ENCODE peak calls at places on chromosomes 11 and 22, in nine cellular contexts. W is right cardiac atrium; Y is neural progenitor cell; F is dorsolateral prefrontal cortex; M is CD8-positive, alpha-beta T cell; B is HCT116; H is stomach; X is esophagus muscularis mucosa; C is mesenchymal stem cell. R is an unnamed sample.

GRCh38 chr11:1946812-1947480 is at the start of gene MRPL23:
- DNase-seq in W (no peak), Y (no peak), F (peak), M (peak), B (no peak), H (no peak), X (no peak), C (no peak), R (peak)

GRCh38 chr11:65549088-65549487 is 9.1 kb downstream of the LTBP3 start:
- DNase-seq in W (no peak), Y (no peak), F (no peak), M (no peak), B (no peak), H (no peak), X (no peak), C (no peak), R (no peak)

GRCh38 chr22:50306753-50307749 is at the start of gene PLXNB2:
- DNase-seq in W (peak), Y (peak), F (peak), M (no peak), B (peak), H (peak), X (no peak), C (peak), R (peak)

GRCh38 chr22:24323695-24324094 is 53.1 kb downstream of the SPECC1L start:
- DNase-seq in W (no peak), Y (no peak), F (no peak), M (no peak), B (no peak), H (no peak), X (no peak), C (no peak), R (no peak)

GRCh38 chr22:35734517-35734827 is 16.8 kb downstream of the APOL5 start:
- DNase-seq in W (no peak), Y (no peak), F (no peak), M (no peak), B (no peak), H (no peak), X (no peak), C (no peak), R (no peak)

GRCh38 chr11:86182976-86183584 is 61.5 kb upstream of the EED start:
- DNase-seq in W (no peak), Y (no peak), F (no peak), M (peak), B (no peak), H (peak), X (no peak), C (no peak), R (no peak)

GRCh38 chr11:73795925-73796632 is 8.4 kb downstream of the MRPL48 start:
- DNase-seq in W (peak), Y (peak), F (peak), M (no peak), B (no peak), H (peak), X (no peak), C (no peak), R (no peak)

GRCh38 chr22:46931414-46931813 is 169.0 kb downstream of the TBC1D22A start:
- DNase-seq in W (no peak), Y (no peak), F (no peak), M (no peak), B (peak), H (no peak), X (no peak), C (peak), R (no peak)

GRCh38 chr22:32205974-32206773 is 1.3 kb upstream of the RFPL2 start:
- DNase-seq in W (no peak), Y (peak), F (no peak), M (no peak), B (no peak), H (no peak), X (peak), C (no peak), R (no peak)

GRCh38 chr11:123431619-123432018 is 1.6 kb downstream of the GRAMD1B start:
- DNase-seq in W (no peak), Y (no peak), F (no peak), M (no peak), B (no peak), H (no peak), X (no peak), C (no peak), R (no peak)

GRCh38 chr11:123428221-123428631 is 1.8 kb upstream of the GRAMD1B start:
- DNase-seq in W (no peak), Y (no peak), F (no peak), M (no peak), B (no peak), H (no peak), X (no peak), C (no peak), R (no peak)

GRCh38 chr11:123430736-123431356 is 777 bp downstream of the GRAMD1B start:
- DNase-seq in W (peak), Y (peak), F (peak), M (peak), B (no peak), H (peak), X (no peak), C (peak), R (peak)

GRCh38 chr11:123429851-123430735 is at the start of gene GRAMD1B:
- DNase-seq in W (peak), Y (peak), F (peak), M (peak), B (no peak), H (peak), X (no peak), C (peak), R (no peak)

DNA sequence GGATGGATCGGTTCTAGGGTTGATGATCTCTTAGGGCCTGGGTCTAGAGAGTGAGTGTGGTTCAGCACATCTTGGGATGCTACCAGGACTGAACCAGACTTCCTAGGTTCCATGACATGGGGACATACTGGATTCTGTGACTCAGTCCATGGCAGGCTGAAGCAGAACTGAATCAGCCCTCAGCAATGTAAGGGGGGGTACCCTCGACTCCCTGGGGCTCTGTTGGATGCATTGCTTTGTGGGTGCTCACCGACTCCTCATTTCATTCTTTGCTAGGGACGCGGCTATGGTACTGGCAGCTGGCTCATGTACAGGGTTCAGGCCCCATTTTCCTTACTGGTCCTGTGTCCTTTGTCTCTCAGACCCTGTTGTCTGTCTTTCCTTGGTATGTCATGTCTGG is 733 bp upstream of the GRAMD1B start:
- DNase-seq in W (no peak), Y (no peak), F (no peak), M (no peak), B (no peak), H (no peak), X (no peak), C (peak), R (no peak)
- H3K4me3 ChIP-seq in W (no peak), Y (peak), F (no peak), M (peak), B (no peak), H (no peak), X (no peak), C (no peak), R (no peak)

GRCh38 chr11:30322826-30323710 is at the start of gene ARL14EP:
- DNase-seq in W (peak), Y (peak), F (peak), M (peak), B (peak), H (peak), X (peak), C (peak), R (peak)

GRCh38 chr11:30329150-30329940 is 6.4 kb downstream of the ARL14EP start:
- DNase-seq in W (no peak), Y (no peak), F (no peak), M (no peak), B (no peak), H (no peak), X (no peak), C (no peak), R (no peak)

GRCh38 chr11:30328676-30329075 is 5.8 kb downstream of the ARL14EP start:
- DNase-seq in W (no peak), Y (no peak), F (no peak), M (no peak), B (no peak), H (no peak), X (no peak), C (no peak), R (no peak)

GRCh38 chr11:30326114-30326783 is 3.3 kb downstream of the ARL14EP start:
- DNase-seq in W (no peak), Y (no peak), F (no peak), M (no peak), B (no peak), H (no peak), X (no peak), C (peak), R (no peak)

DNA sequence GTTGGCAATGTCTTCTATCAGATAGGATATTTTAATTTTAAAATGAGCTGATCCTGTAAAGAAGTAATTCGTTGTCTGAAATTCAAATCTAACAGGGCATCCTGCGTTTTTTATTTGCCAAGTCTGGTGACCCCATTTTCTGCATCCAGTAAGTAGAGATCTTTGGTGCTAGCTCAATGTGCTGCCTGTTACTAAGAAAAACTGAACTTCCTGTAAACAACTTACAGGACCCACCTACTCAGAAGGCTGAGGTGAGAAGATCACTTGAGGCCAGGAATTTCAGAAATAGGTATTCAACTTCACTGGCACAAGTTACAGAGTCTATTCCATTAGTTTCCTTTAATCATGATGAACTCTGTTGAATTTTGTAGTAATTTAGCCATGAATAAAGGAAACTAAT is 4.0 kb downstream of the ARL14EP start:
- DNase-seq in W (no peak), Y (no peak), F (no peak), M (no peak), B (no peak), H (no peak), X (no peak), C (no peak), R (no peak)
- H3K27ac ChIP-seq in W (no peak), Y (no peak), F (no peak), M (no peak), B (no peak), H (no peak), X (no peak), C (no peak), R (no peak)

GRCh38 chr11:111910637-111911562 is 670 bp downstream of the CRYAB start:
- DNase-seq in W (peak), Y (no peak), F (peak), M (no peak), B (no peak), H (no peak), X (peak), C (no peak), R (no peak)
- H3K4me3 ChIP-seq in W (peak), Y (no peak), F (peak), M (no peak), B (no peak), H (peak), X (peak), C (no peak), R (peak)

GRCh38 chr11:60762851-60763691 is 6.4 kb downstream of the MS4A15 start:
- DNase-seq in W (no peak), Y (peak), F (no peak), M (no peak), B (peak), H (no peak), X (no peak), C (no peak), R (no peak)

GRCh38 chr11:60765355-60765754 is 8.7 kb downstream of the MS4A15 start:
- DNase-seq in W (no peak), Y (no peak), F (no peak), M (no peak), B (no peak), H (no peak), X (no peak), C (no peak), R (no peak)

GRCh38 chr11:60766547-60766946 is 9.9 kb downstream of the MS4A15 start:
- DNase-seq in W (no peak), Y (no peak), F (no peak), M (no peak), B (no peak), H (no peak), X (no peak), C (no peak), R (no peak)

GRCh38 chr11:60763692-60764369 is 7.2 kb downstream of the MS4A15 start:
- DNase-seq in W (no peak), Y (no peak), F (no peak), M (no peak), B (no peak), H (no peak), X (no peak), C (no peak), R (no peak)

DNA sequence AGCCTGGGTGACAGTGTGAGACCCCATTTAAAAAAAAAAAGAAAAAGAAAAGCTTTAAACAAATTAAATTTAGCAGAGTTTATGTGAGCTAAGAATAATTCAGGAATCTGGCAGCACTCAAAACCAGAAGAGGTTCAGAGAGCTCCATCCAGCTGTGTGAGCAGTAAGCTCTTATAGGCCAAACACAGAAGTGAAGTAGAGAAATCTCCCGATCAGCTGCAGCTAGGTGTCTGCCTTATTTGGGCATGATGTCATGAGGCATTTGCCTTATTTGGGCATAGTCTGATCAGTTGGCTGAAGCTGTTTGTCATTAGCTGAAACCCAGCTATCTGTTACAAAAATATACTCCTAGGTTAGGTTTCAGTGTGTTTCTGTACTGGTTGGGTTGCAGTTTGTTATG is 8.2 kb downstream of the MS4A15 start:
- DNase-seq in W (no peak), Y (no peak), F (no peak), M (no peak), B (no peak), H (no peak), X (no peak), C (no peak), R (no peak)
- H3K27ac ChIP-seq in W (no peak), Y (no peak), F (no peak), M (no peak), B (no peak), H (no peak), X (no peak), C (no peak), R (no peak)

DNA sequence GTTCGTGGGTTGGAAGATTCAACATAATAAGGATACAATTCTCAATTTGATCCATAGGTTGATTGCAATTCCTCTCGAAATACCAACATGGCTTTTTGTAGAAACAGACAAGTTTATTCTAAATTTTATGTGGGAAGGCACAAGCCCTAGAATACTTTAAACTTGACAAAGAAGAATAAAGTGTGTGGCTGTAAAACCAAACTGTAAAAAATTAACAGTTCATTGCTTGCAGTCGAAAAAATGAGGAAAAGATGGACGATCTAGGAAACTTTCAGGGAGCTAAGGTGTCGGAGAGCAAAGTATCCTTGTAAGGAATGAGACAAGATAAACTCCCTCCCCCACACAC is 1.0 kb upstream of the GLB1L3 start:
- DNase-seq in W (no peak), Y (no peak), F (no peak), M (no peak), B (no peak), H (no peak), X (no peak), C (no peak), R (no peak)
- H3K4me3 ChIP-seq in W (no peak), Y (peak), F (peak), M (peak), B (no peak), H (no peak), X (no peak), C (no peak), R (no peak)

GRCh38 chr22:33859311-33859710 is 61.0 kb downstream of the LARGE1 start:
- DNase-seq in W (no peak), Y (no peak), F (no peak), M (no peak), B (no peak), H (no peak), X (no peak), C (no peak), R (no peak)
- H3K27ac ChIP-seq in W (no peak), Y (peak), F (no peak), M (no peak), B (no peak), H (no peak), X (no peak), C (no peak), R (no peak)

DNA sequence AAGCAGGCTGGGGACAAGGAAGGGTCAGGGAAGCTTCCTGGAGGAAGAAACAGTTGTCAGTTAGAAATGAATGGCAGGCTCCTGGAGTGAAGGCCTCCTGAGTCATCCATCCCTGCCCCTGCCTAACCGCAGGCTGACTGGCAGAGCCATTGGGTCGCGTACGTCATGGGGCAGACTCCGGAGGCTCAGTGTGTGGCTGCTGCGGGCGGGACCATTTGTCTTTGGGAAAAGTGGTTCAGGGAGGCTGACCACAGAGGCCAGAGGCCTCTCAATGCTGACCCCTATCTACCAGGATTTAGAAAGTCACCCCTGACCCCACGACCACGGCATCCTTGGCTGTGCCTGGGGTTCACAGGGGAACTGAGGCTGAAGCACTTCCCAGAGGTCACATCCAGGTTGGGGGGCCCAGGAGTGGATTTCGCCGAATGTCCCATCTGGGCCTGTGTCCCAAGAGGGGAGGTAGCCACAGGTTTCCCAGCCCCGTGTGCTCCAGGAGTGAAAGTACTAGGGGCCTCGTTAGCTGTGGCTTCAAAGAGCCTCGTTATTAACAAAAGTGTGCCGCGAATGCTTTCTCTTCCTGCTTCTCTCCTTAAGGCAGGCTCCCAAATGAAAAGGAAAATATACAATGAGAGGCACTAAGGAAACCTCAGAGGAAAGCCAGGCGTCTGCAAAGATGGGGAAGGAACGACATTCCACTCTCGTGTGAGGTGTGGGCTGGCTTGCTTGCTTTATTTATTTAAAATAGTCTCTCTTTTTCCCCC is 58.9 kb downstream of the FLRT1 start:
- DNase-seq in W (peak), Y (peak), F (peak), M (no peak), B (peak), H (no peak), X (no peak), C (peak), R (peak)
- H3K4me3 ChIP-seq in W (no peak), Y (no peak), F (no peak), M (no peak), B (peak), H (no peak), X (no peak), C (no peak), R (no peak)

GRCh38 chr11:57303990-57304579 is 20.7 kb downstream of the TNKS1BP1 start:
- DNase-seq in W (peak), Y (no peak), F (no peak), M (no peak), B (no peak), H (no peak), X (no peak), C (no peak), R (peak)
- H3K27ac ChIP-seq in W (no peak), Y (no peak), F (no peak), M (no peak), B (no peak), H (peak), X (peak), C (no peak), R (peak)